ENCODE peak calls at places on chromosome 13, in six cellular contexts. W is GM12891, V is HepG2, L is K562, R is GM12878, Z is H1. O is an unnamed sample.

GRCh38 chr13:98978280-98978679 is 416 bp upstream of the DOCK9 start:
- DNase-seq in W (no peak), V (no peak), L (no peak), R (no peak), Z (no peak), O (no peak)

GRCh38 chr13:20815469-20815868 is 41.7 kb upstream of the EEF1AKMT1 start:
- DNase-seq in W (no peak), V (no peak), L (no peak), R (no peak), Z (no peak), O (no peak)

GRCh38 chr13:27374650-27375049 is 49.8 kb upstream of the GTF3A start:
- DNase-seq in W (peak), V (peak), L (peak), R (no peak), Z (no peak), O (peak)

GRCh38 chr13:114115191-114115671 is 17.2 kb downstream of the RASA3 start:
- DNase-seq in W (no peak), V (peak), L (peak), R (no peak), Z (no peak), O (no peak)

GRCh38 chr13:73754727-73755292 is 379.4 kb downstream of the KLF12 start:
- DNase-seq in W (no peak), V (peak), L (peak), R (no peak), Z (no peak), O (no peak)

GRCh38 chr13:30371649-30372265 is 50.5 kb upstream of the UBE2L5 start:
- DNase-seq in W (peak), V (peak), L (no peak), R (peak), Z (no peak), O (peak)

GRCh38 chr13:113448885-113449692 is 4.2 kb downstream of the ADPRHL1 start:
- DNase-seq in W (peak), V (peak), L (peak), R (peak), Z (no peak), O (no peak)

GRCh38 chr13:98390086-98390697 is 186.7 kb downstream of the STK24 start:
- DNase-seq in W (no peak), V (no peak), L (no peak), R (no peak), Z (no peak), O (no peak)

GRCh38 chr13:30711375-30711774 is 24.0 kb upstream of the ALOX5AP start:
- DNase-seq in W (no peak), V (no peak), L (no peak), R (no peak), Z (no peak), O (no peak)

GRCh38 chr13:50845211-50845610 is 1.7 kb upstream of the DLEU7 start:
- DNase-seq in W (no peak), V (no peak), L (no peak), R (no peak), Z (no peak), O (no peak)

GRCh38 chr13:27973291-27973690 is 4.2 kb upstream of the CDX2 start:
- DNase-seq in W (no peak), V (no peak), L (no peak), R (no peak), Z (no peak), O (no peak)

GRCh38 chr13:65830411-65831172 is 1399.5 kb downstream of the PCDH9 start:
- DNase-seq in W (no peak), V (no peak), L (no peak), R (no peak), Z (no peak), O (no peak)

GRCh38 chr13:22047082-22047784 is 376.4 kb downstream of the FGF9 start:
- DNase-seq in W (no peak), V (peak), L (no peak), R (no peak), Z (no peak), O (no peak)

GRCh38 chr13:71674776-71675352 is 192.1 kb downstream of the DACH1 start:
- DNase-seq in W (no peak), V (no peak), L (no peak), R (no peak), Z (no peak), O (no peak)

GRCh38 chr13:99269627-99270252 is 11.6 kb upstream of the GPR18 start:
- DNase-seq in W (no peak), V (peak), L (no peak), R (no peak), Z (no peak), O (no peak)

GRCh38 chr13:55001881-55002280 is 1973.3 kb downstream of the OLFM4 start:
- DNase-seq in W (no peak), V (no peak), L (no peak), R (no peak), Z (no peak), O (no peak)

GRCh38 chr13:105918842-105919741 is 616.4 kb downstream of the EFNB2 start:
- DNase-seq in W (no peak), V (peak), L (no peak), R (no peak), Z (no peak), O (no peak)

GRCh38 chr13:94917814-94918213 is 205.5 kb upstream of the SOX21 start:
- DNase-seq in W (no peak), V (no peak), L (no peak), R (no peak), Z (no peak), O (no peak)

GRCh38 chr13:48770372-48770771 is 116.6 kb downstream of the CYSLTR2 start:
- DNase-seq in W (no peak), V (no peak), L (no peak), R (no peak), Z (no peak), O (no peak)

GRCh38 chr13:73059460-73060250 is 850 bp downstream of the KLF5 start:
- DNase-seq in W (peak), V (peak), L (peak), R (no peak), Z (no peak), O (peak)

GRCh38 chr13:99288069-99288468 is 19.1 kb downstream of the GPR183 start:
- DNase-seq in W (peak), V (no peak), L (no peak), R (peak), Z (no peak), O (peak)

GRCh38 chr13:34148359-34148758 is 330.4 kb downstream of the RFC3 start:
- DNase-seq in W (no peak), V (no peak), L (no peak), R (no peak), Z (no peak), O (no peak)

GRCh38 chr13:34143637-34144036 is 325.7 kb downstream of the RFC3 start:
- DNase-seq in W (no peak), V (no peak), L (no peak), R (no peak), Z (no peak), O (no peak)

GRCh38 chr13:34139660-34140059 is 321.7 kb downstream of the RFC3 start:
- DNase-seq in W (no peak), V (no peak), L (no peak), R (no peak), Z (no peak), O (no peak)

DNA sequence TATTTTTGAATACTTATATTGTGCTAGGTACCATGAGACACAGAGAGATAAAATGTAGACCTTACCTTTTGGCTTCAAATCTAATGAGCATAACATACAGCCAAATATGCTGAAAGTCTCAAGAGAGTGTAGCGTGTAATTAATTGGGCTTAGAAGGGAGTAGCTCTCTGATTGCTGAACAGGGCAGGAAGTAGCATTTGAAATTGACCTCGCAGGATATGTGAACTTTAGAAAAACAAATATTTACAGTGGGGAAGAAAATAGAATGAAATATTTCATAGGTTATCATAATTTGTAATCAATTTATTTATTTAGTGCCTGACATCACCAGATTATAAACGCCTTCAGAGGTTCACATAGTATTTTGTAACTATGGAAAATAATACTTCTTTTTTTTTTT is 327.1 kb downstream of the RFC3 start:
- DNase-seq in W (no peak), V (no peak), L (no peak), R (no peak), Z (no peak), O (no peak)
- TF ChIP-seq TAF1 in W (no peak), V (no peak), L (no peak), R (no peak), Z (no peak), O (no peak)

GRCh38 chr13:97223711-97224461 is 1.8 kb downstream of the MBNL2 start:
- DNase-seq in W (no peak), V (peak), L (peak), R (no peak), Z (peak), O (no peak)
- TF ChIP-seq POLR2A in W (no peak), V (no peak), L (no peak), R (no peak), Z (no peak), O (no peak)

GRCh38 chr13:110731072-110731471 is 17.6 kb downstream of the ING1 start:
- DNase-seq in W (no peak), V (no peak), L (no peak), R (no peak), Z (no peak), O (no peak)
- TF ChIP-seq TAF1 in W (no peak), V (no peak), L (no peak), R (no peak), Z (no peak), O (no peak)

GRCh38 chr13:109776575-109776974 is 9.8 kb downstream of the IRS2 start:
- DNase-seq in W (no peak), V (no peak), L (no peak), R (no peak), Z (no peak), O (no peak)

GRCh38 chr13:109780880-109781383 is 5.5 kb downstream of the IRS2 start:
- DNase-seq in W (no peak), V (no peak), L (no peak), R (no peak), Z (no peak), O (no peak)

GRCh38 chr13:109779074-109779473 is 7.3 kb downstream of the IRS2 start:
- DNase-seq in W (no peak), V (no peak), L (no peak), R (no peak), Z (no peak), O (no peak)

GRCh38 chr13:109779876-109780516 is 6.4 kb downstream of the IRS2 start:
- DNase-seq in W (no peak), V (no peak), L (no peak), R (no peak), Z (no peak), O (no peak)

GRCh38 chr13:109778102-109778542 is 8.3 kb downstream of the IRS2 start:
- DNase-seq in W (no peak), V (no peak), L (no peak), R (no peak), Z (no peak), O (no peak)
- TF ChIP-seq POLR2A in W (no peak), V (no peak), L (no peak), R (no peak), Z (no peak), O (no peak)

DNA sequence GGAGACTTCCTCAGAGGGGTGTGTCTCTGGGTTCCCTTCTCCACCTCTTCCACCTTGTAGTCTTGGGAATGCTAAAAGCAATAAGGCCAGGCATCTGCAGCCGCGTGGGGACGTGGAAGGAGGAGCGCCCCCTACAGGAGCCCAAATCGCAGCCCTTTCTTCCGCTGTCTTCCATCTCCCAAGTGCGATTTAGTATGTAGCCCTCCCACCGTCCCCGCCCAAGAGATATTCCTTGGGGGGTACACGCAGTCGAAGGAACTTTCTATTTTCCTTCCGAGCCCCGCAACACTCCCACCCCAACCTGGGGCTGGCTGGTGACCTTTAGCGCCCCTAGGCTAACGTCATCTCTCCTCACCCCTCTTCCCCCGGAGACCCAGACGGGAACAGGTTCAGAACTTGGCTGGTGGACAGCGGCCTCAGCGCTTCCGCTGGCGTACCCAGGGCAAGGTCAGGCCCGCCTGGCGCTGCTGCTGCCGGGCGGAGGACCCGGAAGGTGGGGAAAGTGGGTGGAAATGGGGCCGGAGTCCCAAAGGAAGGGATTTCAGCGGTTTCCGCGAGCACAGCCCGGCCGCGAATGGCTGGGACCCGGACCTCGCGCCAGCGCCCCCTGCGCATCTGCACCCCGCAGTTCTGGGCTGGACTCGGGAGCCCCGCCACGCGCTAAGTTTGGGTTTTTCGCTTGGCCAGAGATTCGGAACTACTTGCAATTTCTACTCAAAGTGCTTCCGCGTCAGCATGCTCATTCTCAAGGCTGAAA is 2.1 kb upstream of the PCDH8 start:
- DNase-seq in W (peak), V (peak), L (no peak), R (no peak), Z (peak), O (peak)
- TF ChIP-seq TAF1 in W (no peak), V (no peak), L (no peak), R (no peak), Z (no peak), O (no peak)

GRCh38 chr13:44378277-44378676 is 4.7 kb downstream of the SERP2 start:
- DNase-seq in W (no peak), V (no peak), L (no peak), R (no peak), Z (no peak), O (no peak)

GRCh38 chr13:44380404-44381165 is 7.0 kb downstream of the SERP2 start:
- DNase-seq in W (no peak), V (no peak), L (no peak), R (no peak), Z (no peak), O (no peak)

GRCh38 chr13:44382635-44383145 is 9.1 kb downstream of the SERP2 start:
- DNase-seq in W (no peak), V (no peak), L (peak), R (no peak), Z (no peak), O (no peak)

GRCh38 chr13:44383945-44384344 is 10.3 kb downstream of the SERP2 start:
- DNase-seq in W (no peak), V (no peak), L (no peak), R (no peak), Z (no peak), O (no peak)

DNA sequence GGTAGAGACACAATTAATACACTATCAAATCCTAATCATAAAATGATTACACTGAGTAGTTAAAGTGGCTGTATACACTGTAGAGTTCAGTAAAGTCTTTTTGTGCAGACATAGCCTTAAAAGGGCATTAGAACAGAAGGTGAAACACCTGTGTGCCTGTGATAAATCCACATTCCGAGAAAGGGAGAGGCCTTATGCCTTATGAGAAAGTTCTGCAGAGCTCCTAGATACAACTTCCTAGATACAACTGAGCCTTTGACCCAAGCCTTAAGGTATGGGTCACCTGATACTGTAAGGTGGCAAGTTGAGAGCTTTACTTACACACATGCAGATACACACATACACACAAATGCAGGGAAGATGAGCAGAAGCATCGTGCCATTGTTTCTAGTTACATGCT is 6.3 kb downstream of the SERP2 start:
- DNase-seq in W (no peak), V (no peak), L (no peak), R (no peak), Z (no peak), O (no peak)
- TF ChIP-seq POLR2A in W (no peak), V (no peak), L (no peak), R (no peak), Z (no peak), O (no peak)

DNA sequence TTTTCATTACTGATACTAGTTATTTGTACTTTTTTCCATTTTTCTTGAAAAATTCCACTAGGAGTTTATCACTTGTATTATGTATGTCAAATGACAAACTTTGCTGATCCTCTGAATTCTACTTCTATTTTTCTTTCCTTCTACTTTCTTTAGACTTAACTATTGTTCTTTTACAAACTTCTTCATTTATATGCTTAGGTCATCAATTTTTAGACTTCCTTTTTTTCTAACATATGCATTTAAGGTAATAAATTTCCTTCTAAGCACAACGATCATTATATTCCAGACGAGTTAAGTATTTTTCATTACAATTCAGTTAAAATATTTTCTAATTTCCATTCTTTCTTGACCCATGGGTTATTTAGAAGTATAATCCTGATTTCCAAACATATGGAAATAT is 240.8 kb downstream of the NHLRC3 start:
- DNase-seq in W (no peak), V (no peak), L (no peak), R (no peak), Z (no peak), O (no peak)
- TF ChIP-seq TAF1 in W (no peak), V (no peak), L (no peak), R (no peak), Z (no peak), O (no peak)

DNA sequence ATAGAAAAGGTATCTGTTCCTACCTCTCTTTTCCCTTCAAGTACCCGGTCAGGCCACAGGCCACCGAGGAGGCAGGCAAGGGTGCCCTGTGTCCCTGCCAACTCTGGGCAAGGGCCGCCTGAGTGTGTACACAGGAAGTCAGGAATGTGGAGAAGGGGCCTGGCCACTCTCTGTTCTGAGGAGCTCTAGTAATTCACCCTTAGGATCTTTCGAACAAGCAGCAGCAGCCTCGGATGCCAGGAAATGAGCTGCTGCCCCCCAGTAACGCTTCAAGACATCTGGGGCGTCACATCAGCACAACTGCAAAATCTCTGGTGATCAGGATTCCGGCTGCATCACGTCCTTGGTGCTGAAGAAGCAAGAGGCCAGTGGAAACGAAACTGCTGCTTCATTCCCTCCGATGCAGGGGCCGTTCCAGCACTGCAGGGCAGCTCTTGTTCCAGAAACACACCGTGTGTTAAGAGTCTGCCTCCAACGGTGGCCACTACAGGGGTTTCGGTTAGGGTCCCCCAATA is 2.0 kb downstream of the RAB20 start:
- DNase-seq in W (no peak), V (no peak), L (no peak), R (no peak), Z (no peak), O (no peak)
- TF ChIP-seq POLR2A in W (no peak), V (no peak), L (no peak), R (no peak), Z (no peak), O (no peak)

DNA sequence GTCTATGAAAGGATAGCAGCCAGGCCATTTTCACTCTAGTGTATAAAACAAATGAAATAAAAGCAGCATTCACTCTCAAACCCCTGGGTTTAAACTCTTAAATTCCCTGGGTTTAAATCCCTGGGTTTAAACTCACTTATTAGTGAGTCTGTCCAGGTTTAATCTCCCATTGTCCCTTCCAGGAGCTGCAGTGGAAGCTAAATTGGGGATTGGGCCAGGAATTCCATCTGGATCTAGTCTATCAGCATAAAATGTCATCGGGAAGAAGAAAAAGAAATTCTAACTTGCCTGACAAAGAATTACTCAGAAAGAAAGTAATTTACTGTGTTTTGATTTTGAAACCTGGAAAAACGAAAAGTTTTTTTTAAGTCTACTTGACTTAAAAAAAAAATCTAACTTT is 54.8 kb downstream of the FRY start:
- DNase-seq in W (no peak), V (no peak), L (no peak), R (no peak), Z (no peak), O (no peak)
- TF ChIP-seq TAF1 in W (no peak), V (no peak), L (no peak), R (no peak), Z (no peak), O (no peak)